ENCODE peak calls at places on chromosome 10, in five cellular contexts. One of them, this sample, is unnamed.

GRCh38 chr10:82211331-82211730 is 336.3 kb downstream of the NRG3 start:
- DNase-seq in endothelial cell of umbilical vein: no peak
- DNase-seq in right atrium auricular region: no peak
- DNase-seq in tibial artery: no peak
- DNase-seq in dorsolateral prefrontal cortex: no peak
- DNase-seq in this sample: no peak

GRCh38 chr10:12150163-12150562 is 20.7 kb downstream of the SEC61A2 start:
- DNase-seq in endothelial cell of umbilical vein: no peak
- DNase-seq in right atrium auricular region: no peak
- DNase-seq in tibial artery: no peak
- DNase-seq in dorsolateral prefrontal cortex: no peak
- DNase-seq in this sample: no peak

GRCh38 chr10:26335574-26336093 is 102.5 kb upstream of the APBB1IP start:
- DNase-seq in endothelial cell of umbilical vein: no peak
- DNase-seq in right atrium auricular region: no peak
- DNase-seq in tibial artery: no peak
- DNase-seq in dorsolateral prefrontal cortex: no peak
- DNase-seq in this sample: no peak

GRCh38 chr10:123759496-123760070 is 93.4 kb downstream of the GPR26 start:
- DNase-seq in endothelial cell of umbilical vein: no peak
- DNase-seq in right atrium auricular region: no peak
- DNase-seq in tibial artery: no peak
- DNase-seq in dorsolateral prefrontal cortex: no peak
- DNase-seq in this sample: no peak

GRCh38 chr10:22620140-22620857 is 94.1 kb downstream of the PIP4K2A start:
- DNase-seq in endothelial cell of umbilical vein: peak
- DNase-seq in right atrium auricular region: peak
- DNase-seq in tibial artery: peak
- DNase-seq in dorsolateral prefrontal cortex: peak
- DNase-seq in this sample: peak

GRCh38 chr10:86367339-86367951 is 850 bp upstream of the GRID1 start:
- DNase-seq in endothelial cell of umbilical vein: no peak
- DNase-seq in right atrium auricular region: no peak
- DNase-seq in tibial artery: peak
- DNase-seq in dorsolateral prefrontal cortex: peak
- DNase-seq in this sample: peak

GRCh38 chr10:12193193-12193592 is 2.5 kb downstream of the NUDT5 start:
- DNase-seq in endothelial cell of umbilical vein: no peak
- DNase-seq in right atrium auricular region: no peak
- DNase-seq in tibial artery: no peak
- DNase-seq in dorsolateral prefrontal cortex: no peak
- DNase-seq in this sample: no peak

GRCh38 chr10:100334762-100335161 is 4.7 kb upstream of the PKD2L1 start:
- DNase-seq in endothelial cell of umbilical vein: no peak
- DNase-seq in right atrium auricular region: no peak
- DNase-seq in tibial artery: no peak
- DNase-seq in dorsolateral prefrontal cortex: no peak
- DNase-seq in this sample: no peak

GRCh38 chr10:14953452-14954000 is 370 bp downstream of the DCLRE1C start:
- DNase-seq in endothelial cell of umbilical vein: peak
- DNase-seq in right atrium auricular region: peak
- DNase-seq in tibial artery: peak
- DNase-seq in dorsolateral prefrontal cortex: peak
- DNase-seq in this sample: no peak

GRCh38 chr10:14954934-14955333 is 1.0 kb upstream of the DCLRE1C start:
- DNase-seq in endothelial cell of umbilical vein: no peak
- DNase-seq in right atrium auricular region: no peak
- DNase-seq in tibial artery: no peak
- DNase-seq in dorsolateral prefrontal cortex: no peak
- DNase-seq in this sample: no peak

GRCh38 chr10:14949291-14949690 is 4.6 kb downstream of the DCLRE1C start:
- DNase-seq in endothelial cell of umbilical vein: no peak
- DNase-seq in right atrium auricular region: no peak
- DNase-seq in tibial artery: no peak
- DNase-seq in dorsolateral prefrontal cortex: no peak
- DNase-seq in this sample: no peak

GRCh38 chr10:14954001-14954770 is at the start of gene DCLRE1C:
- DNase-seq in endothelial cell of umbilical vein: peak
- DNase-seq in right atrium auricular region: peak
- DNase-seq in tibial artery: peak
- DNase-seq in dorsolateral prefrontal cortex: peak
- DNase-seq in this sample: peak

GRCh38 chr10:14952851-14953451 is 945 bp downstream of the DCLRE1C start:
- DNase-seq in endothelial cell of umbilical vein: no peak
- DNase-seq in right atrium auricular region: no peak
- DNase-seq in tibial artery: no peak
- DNase-seq in dorsolateral prefrontal cortex: no peak
- DNase-seq in this sample: no peak
- TF ChIP-seq CTCF in endothelial cell of umbilical vein: no peak
- TF ChIP-seq CTCF in right atrium auricular region: no peak
- TF ChIP-seq CTCF in tibial artery: no peak
- TF ChIP-seq CTCF in dorsolateral prefrontal cortex: no peak
- TF ChIP-seq CTCF in this sample: no peak

DNA sequence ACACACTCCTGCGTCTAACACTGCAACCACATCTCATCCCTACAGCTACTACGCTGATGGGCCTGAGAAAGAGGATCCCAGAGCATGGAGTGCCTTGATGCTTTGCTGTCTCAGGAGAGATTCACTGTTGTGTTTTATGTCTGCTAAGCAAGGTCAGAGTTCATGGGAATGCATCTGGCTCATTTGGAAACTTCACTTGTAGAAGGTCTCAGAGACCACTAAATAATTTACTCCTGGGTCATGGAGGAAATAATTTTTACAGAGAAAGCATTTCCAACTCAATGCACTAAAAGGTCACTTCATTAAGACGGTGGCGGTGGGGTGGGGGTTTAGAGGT is 88.6 kb downstream of the SLIT1 start:
- DNase-seq in endothelial cell of umbilical vein: no peak
- DNase-seq in right atrium auricular region: no peak
- DNase-seq in tibial artery: no peak
- DNase-seq in dorsolateral prefrontal cortex: no peak
- DNase-seq in this sample: no peak
- H3K27ac ChIP-seq in endothelial cell of umbilical vein: no peak
- H3K27ac ChIP-seq in right atrium auricular region: no peak
- H3K27ac ChIP-seq in tibial artery: no peak
- H3K27ac ChIP-seq in dorsolateral prefrontal cortex: peak
- H3K27ac ChIP-seq in this sample: no peak

DNA sequence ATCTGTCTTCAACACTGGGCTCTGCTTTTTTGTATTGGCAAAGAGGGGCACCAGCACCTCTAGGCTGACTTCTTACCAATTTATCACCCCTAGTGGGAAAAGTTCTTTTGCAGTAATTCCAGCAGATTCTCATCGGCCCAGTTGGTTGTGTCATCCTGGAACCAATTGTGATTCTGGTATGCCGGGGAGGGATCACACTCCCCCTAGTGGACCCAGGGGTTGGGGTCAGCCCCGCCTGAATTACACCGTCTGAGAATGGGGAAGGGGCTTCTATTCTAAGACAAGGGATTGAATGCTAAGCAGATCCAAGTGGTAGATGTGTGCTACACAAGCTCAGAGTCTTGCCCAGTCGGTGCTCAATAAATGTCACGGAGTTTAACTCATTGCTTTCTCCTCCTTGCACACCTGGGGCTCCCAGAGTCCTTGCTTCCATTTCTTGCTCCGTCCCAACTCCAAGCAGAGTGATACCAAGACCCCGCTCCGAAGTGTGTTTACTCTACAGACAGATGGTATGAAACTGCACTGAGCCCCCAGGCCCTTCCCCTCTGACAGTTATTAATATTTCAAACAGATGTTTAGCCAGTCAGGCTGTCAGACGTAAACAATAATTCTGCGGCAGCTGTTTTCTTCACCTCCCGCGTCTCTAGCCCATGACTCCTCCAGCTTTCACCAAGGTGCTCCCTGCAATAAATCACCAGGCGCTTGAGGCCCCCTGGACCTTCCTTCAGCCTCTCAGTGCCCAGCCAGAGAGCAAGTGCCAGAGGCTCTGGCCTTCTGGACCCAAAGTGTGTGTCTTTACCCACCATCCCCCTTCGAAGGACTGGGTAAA is 71.8 kb downstream of the C10orf105 start:
- DNase-seq in endothelial cell of umbilical vein: no peak
- DNase-seq in right atrium auricular region: no peak
- DNase-seq in tibial artery: no peak
- DNase-seq in dorsolateral prefrontal cortex: no peak
- DNase-seq in this sample: no peak
- TF ChIP-seq CTCF in endothelial cell of umbilical vein: no peak
- TF ChIP-seq CTCF in right atrium auricular region: peak
- TF ChIP-seq CTCF in tibial artery: peak
- TF ChIP-seq CTCF in dorsolateral prefrontal cortex: peak
- TF ChIP-seq CTCF in this sample: no peak

GRCh38 chr10:127908106-127908957 is 1.4 kb downstream of the PTPRE start:
- DNase-seq in endothelial cell of umbilical vein: peak
- DNase-seq in right atrium auricular region: no peak
- DNase-seq in tibial artery: no peak
- DNase-seq in dorsolateral prefrontal cortex: no peak
- DNase-seq in this sample: no peak
- H3K27ac ChIP-seq in endothelial cell of umbilical vein: peak
- H3K27ac ChIP-seq in right atrium auricular region: peak
- H3K27ac ChIP-seq in tibial artery: no peak
- H3K27ac ChIP-seq in dorsolateral prefrontal cortex: peak
- H3K27ac ChIP-seq in this sample: peak

GRCh38 chr10:43128958-43129706 is 9.1 kb upstream of the CSGALNACT2 start:
- DNase-seq in endothelial cell of umbilical vein: peak
- DNase-seq in right atrium auricular region: peak
- DNase-seq in tibial artery: no peak
- DNase-seq in dorsolateral prefrontal cortex: no peak
- DNase-seq in this sample: no peak
- TF ChIP-seq CTCF in endothelial cell of umbilical vein: no peak
- TF ChIP-seq CTCF in right atrium auricular region: no peak
- TF ChIP-seq CTCF in tibial artery: no peak
- TF ChIP-seq CTCF in dorsolateral prefrontal cortex: no peak
- TF ChIP-seq CTCF in this sample: no peak

DNA sequence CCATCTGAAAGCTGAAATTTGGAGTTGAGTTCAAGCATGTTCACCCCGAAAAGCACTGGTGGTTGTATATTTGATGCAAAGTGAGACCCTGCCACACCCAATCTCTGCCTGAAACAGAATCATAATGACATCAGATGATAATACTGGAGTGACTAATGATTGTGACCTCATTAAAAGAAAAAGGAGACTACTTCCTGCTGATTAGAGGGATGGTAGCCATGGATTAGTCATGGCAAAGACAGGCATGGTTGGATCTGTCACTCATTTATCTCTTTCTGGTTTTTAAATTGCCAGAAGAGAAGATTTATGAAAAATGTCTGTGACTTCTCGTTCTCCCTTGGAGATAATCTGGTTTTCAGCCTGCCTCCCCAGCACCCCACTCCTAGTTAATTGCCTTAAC is 101.2 kb downstream of the BAMBI start:
- DNase-seq in endothelial cell of umbilical vein: no peak
- DNase-seq in right atrium auricular region: no peak
- DNase-seq in tibial artery: no peak
- DNase-seq in dorsolateral prefrontal cortex: no peak
- DNase-seq in this sample: no peak
- H3K27ac ChIP-seq in endothelial cell of umbilical vein: no peak
- H3K27ac ChIP-seq in right atrium auricular region: no peak
- H3K27ac ChIP-seq in tibial artery: no peak
- H3K27ac ChIP-seq in dorsolateral prefrontal cortex: no peak
- H3K27ac ChIP-seq in this sample: no peak

DNA sequence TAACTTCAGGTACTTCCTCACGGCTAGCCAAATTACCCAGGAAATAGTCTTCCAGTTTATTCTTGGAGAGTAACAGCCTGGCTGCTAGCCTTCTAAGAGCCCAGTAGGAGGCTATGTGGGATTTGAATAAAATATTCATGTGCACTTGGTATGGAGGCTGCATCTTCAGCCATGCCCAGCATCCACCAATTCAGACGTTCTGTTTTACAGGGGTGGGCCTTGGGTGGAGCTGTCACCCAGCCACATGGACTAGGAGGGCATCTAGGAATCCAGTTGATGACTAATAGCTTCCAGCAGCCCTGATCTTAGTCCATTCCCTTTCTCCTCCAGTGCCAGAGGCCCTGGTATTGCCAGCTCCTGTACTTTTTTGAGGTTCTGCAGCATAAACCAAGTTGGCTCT is 66.3 kb upstream of the ZRANB1 start:
- DNase-seq in endothelial cell of umbilical vein: peak
- DNase-seq in right atrium auricular region: no peak
- DNase-seq in tibial artery: no peak
- DNase-seq in dorsolateral prefrontal cortex: no peak
- DNase-seq in this sample: no peak
- TF ChIP-seq CTCF in endothelial cell of umbilical vein: no peak
- TF ChIP-seq CTCF in right atrium auricular region: no peak
- TF ChIP-seq CTCF in tibial artery: no peak
- TF ChIP-seq CTCF in dorsolateral prefrontal cortex: no peak
- TF ChIP-seq CTCF in this sample: no peak

DNA sequence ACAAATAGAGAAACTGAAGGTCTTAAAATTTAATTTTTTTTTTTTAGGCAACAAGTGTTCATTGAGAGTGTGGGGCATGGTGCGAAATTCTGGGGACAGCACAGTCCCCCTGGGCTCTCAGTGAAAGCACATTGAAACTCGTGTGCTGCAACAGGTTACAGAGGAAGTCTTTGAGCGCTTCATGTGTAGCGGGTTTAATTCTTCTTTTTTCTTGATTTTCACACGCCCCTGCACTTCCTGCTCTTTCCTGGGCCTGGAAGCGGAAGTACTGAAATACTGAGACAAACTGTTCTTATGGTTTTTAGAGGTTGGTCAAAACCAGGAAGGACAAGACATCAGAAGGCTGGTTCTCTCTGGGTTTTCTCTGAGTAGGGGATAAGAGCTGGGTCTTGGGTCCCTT is 203.5 kb downstream of the PTEN start:
- DNase-seq in endothelial cell of umbilical vein: no peak
- DNase-seq in right atrium auricular region: no peak
- DNase-seq in tibial artery: no peak
- DNase-seq in dorsolateral prefrontal cortex: no peak
- DNase-seq in this sample: no peak
- H3K27ac ChIP-seq in endothelial cell of umbilical vein: no peak
- H3K27ac ChIP-seq in right atrium auricular region: no peak
- H3K27ac ChIP-seq in tibial artery: no peak
- H3K27ac ChIP-seq in dorsolateral prefrontal cortex: peak
- H3K27ac ChIP-seq in this sample: peak